ENCODE peak calls at places on chromosomes 5 and 9, in seven cellular contexts. L, Y, A, R, B, N and H are unnamed samples.

GRCh38 chr9:6632516-6633328 is 12.8 kb downstream of the GLDC start:
- DNase-seq in R (no peak), Y (no peak), N (no peak), L (no peak), B (no peak), A (peak), H (no peak)

GRCh38 chr5:106862450-106863193 is 808.1 kb downstream of the EFNA5 start:
- DNase-seq in N (no peak), B (peak), L (no peak), R (no peak), A (no peak), Y (no peak), H (no peak)

GRCh38 chr9:4579011-4579410 is 83.1 kb upstream of the PLPP6 start:
- DNase-seq in R (no peak), L (no peak), Y (no peak), B (no peak), A (no peak), N (no peak), H (no peak)

GRCh38 chr9:121627432-121627831 is 24.0 kb upstream of the DAB2IP start:
- DNase-seq in L (no peak), A (no peak), R (no peak), N (no peak), B (no peak), Y (no peak), H (no peak)

GRCh38 chr9:136686794-136687711 is at the start of gene AGPAT2:
- DNase-seq in N (peak), Y (peak), B (peak), A (peak), R (peak), L (peak), H (peak)

GRCh38 chr5:51385214-51385613 is 2.0 kb downstream of the ISL1 start:
- DNase-seq in A (no peak), L (no peak), N (no peak), Y (no peak), R (no peak), B (peak), H (no peak)

GRCh38 chr9:96491079-96491879 is 41.3 kb downstream of the HABP4 start:
- DNase-seq in L (no peak), Y (no peak), R (no peak), B (no peak), N (no peak), A (peak), H (peak)

GRCh38 chr9:68898781-68899439 is 115.0 kb downstream of the PRKACG start:
- DNase-seq in R (no peak), L (no peak), B (no peak), Y (no peak), N (no peak), A (no peak), H (no peak)

GRCh38 chr5:11048760-11049159 is 287.7 kb upstream of the DAP start:
- DNase-seq in N (no peak), A (peak), L (no peak), Y (no peak), B (no peak), R (no peak), H (no peak)

GRCh38 chr9:16090907-16091629 is 538.2 kb downstream of the CCDC171 start:
- DNase-seq in B (no peak), R (no peak), A (no peak), N (no peak), Y (no peak), L (no peak), H (no peak)

GRCh38 chr5:141558150-141558549 is 60.6 kb downstream of the DIAPH1 start:
- DNase-seq in Y (no peak), B (no peak), L (no peak), R (no peak), N (no peak), A (no peak), H (no peak)

GRCh38 chr5:141560141-141560540 is 58.7 kb downstream of the DIAPH1 start:
- DNase-seq in A (no peak), R (peak), N (no peak), L (no peak), B (peak), Y (no peak), H (no peak)

GRCh38 chr5:141559481-141559880 is 59.3 kb downstream of the DIAPH1 start:
- DNase-seq in B (peak), N (no peak), A (no peak), L (no peak), Y (no peak), R (no peak), H (no peak)

GRCh38 chr5:141557681-141558136 is 61.1 kb downstream of the DIAPH1 start:
- DNase-seq in A (peak), N (peak), L (peak), R (peak), B (peak), Y (peak), H (peak)

GRCh38 chr5:141560725-141561483 is 57.9 kb downstream of the DIAPH1 start:
- DNase-seq in B (peak), N (peak), L (peak), Y (peak), A (peak), R (peak), H (peak)
- TF ChIP-seq CTCF in B (peak), N (peak), L (no peak), Y (peak), A (peak), R (peak), H (peak)

DNA sequence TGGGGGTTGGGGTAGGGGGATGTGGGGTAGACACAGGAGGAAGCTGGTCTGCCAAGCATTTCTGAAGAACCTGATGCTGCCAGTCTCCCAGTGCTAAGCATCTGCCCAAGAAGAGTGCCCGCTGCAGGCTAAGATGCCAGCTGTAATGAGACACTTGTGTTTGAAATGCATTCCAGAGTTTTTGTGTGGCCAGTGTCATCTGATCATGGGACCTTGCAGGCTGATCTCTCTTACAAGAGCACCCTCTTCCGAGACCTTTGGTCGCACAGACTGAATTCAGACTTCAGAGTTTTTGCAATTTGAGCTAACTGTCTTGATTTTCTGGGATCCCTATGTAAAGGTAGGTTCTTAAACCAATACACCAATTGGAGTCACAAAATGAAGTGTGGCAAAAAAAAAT is 58.1 kb downstream of the DENND1A start:
- DNase-seq in Y (no peak), A (no peak), N (no peak), R (no peak), L (no peak), B (no peak), H (no peak)
- H3K4me3 ChIP-seq in Y (no peak), A (no peak), N (no peak), R (no peak), L (no peak), B (no peak), H (no peak)

GRCh38 chr5:59591162-59591561 is 302.4 kb downstream of the PDE4D start:
- DNase-seq in N (no peak), B (no peak), A (no peak), L (no peak), R (no peak), Y (no peak), H (no peak)

GRCh38 chr5:59588922-59589321 is 304.6 kb downstream of the PDE4D start:
- DNase-seq in Y (no peak), N (no peak), R (no peak), B (peak), A (no peak), L (no peak), H (no peak)

GRCh38 chr5:59584858-59585846 is 308.4 kb downstream of the PDE4D start:
- DNase-seq in L (no peak), N (no peak), B (no peak), Y (no peak), R (no peak), A (no peak), H (no peak)

GRCh38 chr5:59586811-59587340 is 306.6 kb downstream of the PDE4D start:
- DNase-seq in N (no peak), B (no peak), R (no peak), Y (no peak), L (no peak), A (no peak), H (no peak)

GRCh38 chr5:59587489-59588337 is 305.8 kb downstream of the PDE4D start:
- DNase-seq in R (peak), Y (no peak), N (peak), L (peak), B (peak), A (peak), H (peak)
- TF ChIP-seq CTCF in R (peak), Y (no peak), N (peak), L (no peak), B (no peak), A (peak), H (no peak)

GRCh38 chr5:113204525-113205161 is 228.0 kb downstream of the DCP2 start:
- DNase-seq in B (no peak), L (no peak), Y (peak), N (no peak), R (peak), A (no peak), H (peak)

GRCh38 chr5:113199122-113199905 is 222.7 kb downstream of the DCP2 start:
- DNase-seq in R (no peak), L (no peak), B (peak), N (no peak), Y (peak), A (no peak), H (peak)

GRCh38 chr5:113205323-113205722 is 228.7 kb downstream of the DCP2 start:
- DNase-seq in R (no peak), B (no peak), Y (no peak), A (no peak), N (no peak), L (no peak), H (no peak)

GRCh38 chr5:113202904-113203716 is 226.5 kb downstream of the DCP2 start:
- DNase-seq in N (no peak), L (peak), B (peak), A (peak), Y (no peak), R (peak), H (no peak)

DNA sequence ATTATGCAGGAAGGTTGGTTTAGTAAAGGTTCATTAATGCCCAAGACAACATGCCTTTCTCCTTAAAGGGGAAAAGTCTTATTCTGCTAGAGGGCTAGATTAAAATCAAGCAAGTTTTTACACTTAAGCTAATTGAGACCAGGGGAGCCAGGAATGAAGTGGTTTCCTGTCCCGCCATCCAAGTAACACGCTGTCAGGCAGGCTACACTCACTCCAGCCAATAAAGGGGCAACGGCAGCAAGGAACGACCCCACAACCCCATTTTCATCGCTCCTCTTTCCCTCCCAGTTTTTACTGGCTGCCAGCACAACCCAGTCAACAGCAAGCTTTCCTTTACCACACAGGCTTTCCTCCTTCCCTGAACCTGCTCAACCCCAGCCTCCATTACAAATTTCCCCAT is 225.1 kb downstream of the DCP2 start:
- DNase-seq in B (peak), R (no peak), Y (no peak), L (no peak), N (no peak), A (no peak), H (no peak)
- H3K4me3 ChIP-seq in B (no peak), R (no peak), Y (no peak), L (no peak), N (no peak), A (no peak), H (no peak)

GRCh38 chr5:66864240-66864884 is 268.2 kb downstream of the MAST4 start:
- DNase-seq in Y (no peak), A (peak), L (no peak), R (no peak), N (no peak), B (peak), H (no peak)
- TF ChIP-seq CTCF in Y (no peak), A (peak), L (no peak), R (no peak), N (peak), B (peak), H (peak)

GRCh38 chr9:19683715-19684114 is 105.1 kb downstream of the SLC24A2 start:
- DNase-seq in N (no peak), L (no peak), A (no peak), R (no peak), Y (no peak), B (no peak), H (no peak)

GRCh38 chr9:19682416-19682815 is 106.4 kb downstream of the SLC24A2 start:
- DNase-seq in N (no peak), L (no peak), R (no peak), Y (no peak), A (no peak), B (no peak), H (no peak)

GRCh38 chr9:19675492-19675891 is 113.3 kb downstream of the SLC24A2 start:
- DNase-seq in A (no peak), Y (no peak), B (no peak), R (no peak), N (no peak), L (no peak), H (no peak)

DNA sequence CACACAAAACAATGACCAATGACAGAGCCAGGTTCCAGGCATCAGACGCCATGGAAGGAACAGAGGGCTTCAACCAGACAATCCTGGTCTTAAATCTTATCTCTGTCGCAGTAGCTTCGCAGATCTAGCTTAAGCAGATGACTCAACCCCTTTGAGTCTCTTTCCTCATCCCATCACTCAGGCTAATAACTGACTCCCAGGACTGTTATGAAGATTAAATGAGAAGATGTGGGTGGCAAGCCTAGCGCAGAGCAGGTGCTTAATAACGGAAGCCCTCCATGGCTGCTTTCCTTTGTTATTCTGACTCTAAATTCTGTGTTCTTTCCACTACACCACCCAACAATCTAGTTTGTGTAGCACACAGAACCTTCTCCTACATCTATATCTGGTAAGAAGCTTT is 110.9 kb downstream of the SLC24A2 start:
- DNase-seq in N (no peak), Y (no peak), B (no peak), R (no peak), L (no peak), A (no peak), H (no peak)
- H3K4me3 ChIP-seq in N (no peak), Y (no peak), B (no peak), R (no peak), L (no peak), A (no peak), H (no peak)

GRCh38 chr5:12592228-12592627 is 688.0 kb upstream of the CTNND2 start:
- DNase-seq in L (no peak), Y (no peak), R (no peak), N (no peak), B (no peak), A (no peak), H (no peak)
- TF ChIP-seq CTCF in L (no peak), Y (no peak), R (no peak), N (no peak), B (no peak), A (no peak), H (no peak)